ENCODE peak calls at places on chromosome 19, in five cellular contexts. M is transverse colon, W is hepatocyte, Y is pancreas, G is IMR-90. F is an unnamed sample.
A peak's percentile ranks its signal among the peaks of the same experiment; 100 is the strongest.

GRCh38 chr19:8161135-8161646 is 11.8 kb upstream of the FBN3 start:
- DNase-seq in M (no peak), W (no peak), Y (no peak), G (no peak), F (no peak)

GRCh38 chr19:30669329-30670010 is 297.3 kb downstream of the ZNF536 start:
- DNase-seq in M (peak; percentile 52), W (peak; percentile 81), Y (peak; percentile 93), G (peak; percentile 12), F (peak; percentile 26)

GRCh38 chr19:10809693-10810285 is 26.2 kb downstream of the TMED1 start:
- DNase-seq in M (no peak), W (no peak), Y (no peak), G (no peak), F (no peak)

GRCh38 chr19:1531587-1531986 is 7.7 kb downstream of the PLK5 start:
- DNase-seq in M (no peak), W (no peak), Y (no peak), G (no peak), F (no peak)

GRCh38 chr19:35596366-35596999 is 10.5 kb downstream of the PMIS2 start:
- DNase-seq in M (no peak), W (no peak), Y (no peak), G (no peak), F (no peak)

GRCh38 chr19:19627716-19628498 is at the start of gene LPAR2:
- DNase-seq in M (peak; percentile 82), W (peak; percentile 87), Y (peak; percentile 90), G (no peak), F (peak; percentile 79)

GRCh38 chr19:18282021-18282787 is 782 bp upstream of the JUND start:
- DNase-seq in M (no peak), W (no peak), Y (no peak), G (no peak), F (no peak)

GRCh38 chr19:5718032-5718578 is 1.8 kb downstream of the LONP1 start:
- DNase-seq in M (no peak), W (no peak), Y (no peak), G (peak; percentile 72), F (no peak)

GRCh38 chr19:39053276-39054090 is 21.1 kb upstream of the FBXO27 start:
- DNase-seq in M (peak; percentile 45), W (peak; percentile 88), Y (no peak), G (no peak), F (no peak)

GRCh38 chr19:37999309-38000213 is 92.6 kb downstream of the SIPA1L3 start:
- DNase-seq in M (no peak), W (no peak), Y (no peak), G (peak; percentile 98), F (no peak)

GRCh38 chr19:33676999-33677665 is 55.4 kb downstream of the CHST8 start:
- DNase-seq in M (no peak), W (no peak), Y (no peak), G (no peak), F (no peak)

GRCh38 chr19:1057185-1057857 is 9.6 kb upstream of the ARHGAP45 start:
- DNase-seq in M (no peak), W (no peak), Y (no peak), G (peak; percentile 67), F (no peak)

GRCh38 chr19:40220674-40221073 is 2.5 kb upstream of the TTC9B start:
- DNase-seq in M (no peak), W (no peak), Y (no peak), G (no peak), F (no peak)

GRCh38 chr19:41914906-41915247 is 13.4 kb downstream of the ERFL start:
- DNase-seq in M (no peak), W (no peak), Y (no peak), G (no peak), F (no peak)

GRCh38 chr19:18436651-18437478 is 1.1 kb downstream of the ISYNA1 start:
- DNase-seq in M (peak; percentile 86), W (peak; percentile 92), Y (no peak), G (peak; percentile 69), F (peak; percentile 75)

GRCh38 chr19:53877361-53877766 is 4.6 kb upstream of the PRKCG start:
- DNase-seq in M (no peak), W (no peak), Y (no peak), G (no peak), F (peak; percentile 33)

GRCh38 chr19:17931532-17932191 is 1.2 kb upstream of the CCDC124 start:
- DNase-seq in M (no peak), W (peak; percentile 53), Y (no peak), G (no peak), F (no peak)

GRCh38 chr19:35228177-35228930 is at the start of gene FAM187B:
- DNase-seq in M (no peak), W (no peak), Y (peak; percentile 33), G (no peak), F (no peak)

GRCh38 chr19:7788178-7788932 is 25.3 kb downstream of the CLEC4M start:
- DNase-seq in M (no peak), W (no peak), Y (no peak), G (no peak), F (no peak)

GRCh38 chr19:8206147-8207087 is 2.8 kb upstream of the CERS4 start:
- DNase-seq in M (no peak), W (peak; percentile 54), Y (no peak), G (no peak), F (no peak)

GRCh38 chr19:5595129-5595528 is 27.4 kb upstream of the TINCR start:
- DNase-seq in M (no peak), W (no peak), Y (peak; percentile 41), G (no peak), F (no peak)

GRCh38 chr19:9641810-9642209 is 20.8 kb upstream of the ZNF561 start:
- DNase-seq in M (no peak), W (no peak), Y (no peak), G (no peak), F (no peak)

GRCh38 chr19:13783565-13784500 is 9.6 kb downstream of the C19orf53 start:
- DNase-seq in M (no peak), W (no peak), Y (no peak), G (no peak), F (no peak)

DNA sequence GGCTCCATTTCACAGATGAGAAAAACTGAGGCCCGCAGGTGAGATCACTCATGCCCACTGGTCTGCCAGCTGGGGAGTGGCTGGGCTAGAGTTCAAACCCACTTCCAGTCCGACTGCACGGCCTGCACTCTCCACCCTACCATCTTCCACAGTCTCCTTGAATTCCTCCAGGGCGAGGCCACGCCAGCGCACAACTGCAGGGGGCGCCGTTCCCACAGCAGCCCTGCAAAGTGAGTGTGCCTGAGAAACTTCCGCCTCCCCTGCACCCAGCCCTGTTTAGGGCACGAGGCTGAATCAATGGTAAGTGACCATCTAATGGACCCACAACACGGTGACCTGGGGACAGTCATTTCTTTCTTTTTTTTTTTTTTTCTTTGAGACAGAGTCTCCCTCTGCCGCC is 829 bp upstream of the ATCAY start:
- DNase-seq in M (no peak), W (no peak), Y (no peak), G (no peak), F (no peak)
- TF ChIP-seq CTCF in M (no peak), W (no peak), Y (no peak), G (no peak), F (no peak)

GRCh38 chr19:48795855-48796142 is 15.0 kb downstream of the BCAT2 start:
- DNase-seq in M (peak; percentile 29), W (peak; percentile 44), Y (no peak), G (no peak), F (no peak)
- H3K27ac ChIP-seq in M (peak overlapping the region; percentile 88), W (peak overlapping the region; percentile 56), Y (peak overlapping the region; percentile 66), G (no peak overlapping the region), F (no peak overlapping the region)

DNA sequence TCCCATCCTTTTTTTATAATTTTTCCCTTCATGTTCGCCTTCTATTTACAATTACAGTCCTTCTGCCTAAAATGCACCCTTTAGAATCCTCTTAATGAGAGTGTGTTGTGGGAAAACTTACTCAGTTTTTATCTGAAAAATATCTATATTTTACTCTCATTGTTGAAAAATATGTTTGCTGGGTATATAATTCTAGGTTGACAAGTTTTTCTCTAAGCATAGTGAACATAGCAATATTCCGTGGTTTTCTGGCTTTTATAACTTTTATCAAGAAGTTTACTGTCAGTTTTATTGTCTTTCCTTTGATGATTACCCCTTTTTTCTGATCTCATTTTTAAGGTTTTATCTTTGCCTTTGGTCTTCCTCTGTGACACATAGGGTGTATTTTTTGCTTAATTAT is 57.3 kb downstream of the UQCRFS1 start:
- DNase-seq in M (no peak), W (no peak), Y (no peak), G (no peak), F (no peak)
- H3K27me3 ChIP-seq in M (no peaks in the 10 kb centered on the region), W (no peaks in the 10 kb centered on the region), Y (no peaks in the 10 kb centered on the region), G (no peaks in the 10 kb centered on the region), F (no peaks in the 10 kb centered on the region)

DNA sequence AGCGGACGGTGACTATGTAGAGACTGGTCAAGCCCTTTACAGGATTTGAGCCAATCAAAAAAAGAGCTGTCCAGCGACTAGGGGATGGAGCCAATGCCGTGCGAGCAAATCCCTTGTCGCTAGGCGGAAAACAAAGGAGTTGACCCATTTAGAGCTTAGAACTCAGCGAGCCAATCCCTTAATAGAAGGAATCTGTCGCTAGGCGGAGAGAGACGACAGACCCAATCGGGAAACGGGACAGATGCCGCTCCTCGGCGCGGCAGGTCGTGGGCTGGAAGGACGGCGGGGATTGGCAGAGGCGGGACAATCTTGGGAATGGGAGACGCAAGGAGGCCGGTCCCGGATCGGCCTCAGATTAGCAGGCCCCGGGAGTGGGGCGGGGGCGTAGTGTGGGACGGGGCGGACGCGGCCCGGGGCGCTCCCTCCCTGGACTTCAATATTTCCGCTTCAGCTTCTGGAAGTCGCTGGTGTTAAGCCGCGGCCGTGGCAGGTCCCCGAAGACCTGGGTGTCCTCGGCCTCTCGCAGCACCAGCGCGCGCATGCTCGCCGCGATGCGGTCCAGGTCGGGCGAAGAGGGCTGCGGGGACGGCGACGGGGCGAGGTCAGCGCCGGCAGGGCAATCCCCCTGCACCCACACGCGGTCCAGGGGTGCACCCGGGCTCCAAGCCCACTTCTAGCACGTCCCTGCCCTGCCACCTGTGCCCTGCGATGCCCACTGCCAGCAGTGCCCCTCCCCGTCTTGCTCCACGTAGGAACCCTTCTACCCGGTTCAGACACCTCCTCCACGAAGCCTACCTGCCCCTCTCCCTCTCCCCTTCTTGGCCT is 2.3 kb upstream of the PNKP start:
- DNase-seq in M (peak; percentile 97), W (peak; percentile 98), Y (peak; percentile 93), G (peak; percentile 100), F (peak; percentile 85)
- TF ChIP-seq CTCF in M (no peak), W (no peak), Y (no peak), G (no peak), F (no peak)

GRCh38 chr19:57583104-57583520 is 833 bp upstream of the ZIK1 start:
- DNase-seq in M (no peak), W (no peak), Y (peak; percentile 43), G (no peak), F (no peak)

GRCh38 chr19:57576661-57577060 is 2.0 kb downstream of the ZNF416 start:
- DNase-seq in M (no peak), W (no peak), Y (no peak), G (no peak), F (no peak)

GRCh38 chr19:57583521-57584416 is at the start of gene ZIK1:
- DNase-seq in M (peak; percentile 84), W (peak; percentile 94), Y (peak; percentile 74), G (peak; percentile 92), F (peak; percentile 87)

DNA sequence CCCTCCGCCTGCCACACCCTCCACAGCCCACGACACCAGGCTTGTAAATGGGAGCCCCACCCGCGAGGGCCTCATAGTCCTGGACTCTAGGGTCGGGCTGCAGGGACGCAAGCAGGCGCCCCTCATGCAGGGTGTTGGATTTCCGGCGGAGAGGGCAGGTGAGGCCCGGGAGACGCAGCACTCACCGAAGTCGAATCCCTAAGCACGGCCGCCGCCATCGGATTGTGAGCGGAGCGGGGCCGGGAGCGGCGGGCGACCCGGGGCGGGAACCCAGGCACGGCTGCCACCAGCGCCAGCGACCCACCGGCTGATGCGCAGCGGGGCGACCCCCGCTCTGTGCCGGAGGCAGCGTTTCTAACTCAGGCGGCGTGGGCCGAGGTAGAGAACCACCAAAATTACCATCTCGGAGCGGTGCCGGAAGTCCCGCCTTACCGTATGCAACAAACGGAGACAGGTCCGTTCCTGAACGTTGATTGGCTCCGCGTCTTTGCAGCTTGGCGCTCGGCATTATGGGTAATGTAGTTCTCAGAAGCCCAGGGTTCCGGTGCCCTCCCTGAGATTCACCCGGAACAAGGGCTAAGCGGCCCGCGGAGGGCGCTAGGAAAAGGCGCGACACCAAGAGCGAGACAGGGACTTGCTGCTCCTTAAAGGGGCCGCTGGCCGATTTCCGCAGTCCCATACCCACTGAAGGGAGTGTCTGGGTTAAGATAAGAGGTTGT is at the start of gene ZNF416:
- DNase-seq in M (peak; percentile 97), W (peak; percentile 99), Y (peak; percentile 89), G (peak; percentile 99), F (peak; percentile 92)
- H3K27ac ChIP-seq in M (peak within 1 kb of the TSS; percentile 74), W (peak within 1 kb of the TSS; percentile 72), Y (peak within 1 kb of the TSS; percentile 48), G (peak within 1 kb of the TSS; percentile 21), F (peak within 1 kb of the TSS; percentile 60)

F was measured in CD4-positive, alpha-beta T cell.